ENCODE peak calls at places on chromosomes 3 and 15, in seven cellular contexts. Q, B, Z, W, K, S and X are unnamed samples.

GRCh38 chr3:80533553-80533952 is 765.8 kb upstream of the ROBO1 start:
- DNase-seq in Q (no peak), B (peak; percentile 1), Z (no peak), W (no peak), K (no peak), S (no peak), X (no peak)

GRCh38 chr15:99474041-99474906 is 91.5 kb upstream of the MEF2A start:
- DNase-seq in Q (no peak), B (no peak), Z (no peak), W (no peak), K (no peak), S (no peak), X (peak; percentile 86)

GRCh38 chr3:127612966-127613365 is 14.8 kb downstream of the MCM2 start:
- DNase-seq in Q (no peak), B (peak; percentile 71), Z (no peak), W (no peak), K (no peak), S (no peak), X (no peak)

GRCh38 chr3:13670292-13670691 is 121.4 kb downstream of the FBLN2 start:
- DNase-seq in Q (no peak), B (no peak), Z (no peak), W (no peak), K (no peak), S (no peak), X (no peak)

GRCh38 chr3:197226179-197226578 is 72.2 kb downstream of the DLG1 start:
- DNase-seq in Q (no peak), B (no peak), Z (no peak), W (no peak), K (no peak), S (no peak), X (no peak)

GRCh38 chr3:52891164-52891563 is 6.2 kb downstream of the STIMATE start:
- DNase-seq in Q (no peak), B (no peak), Z (no peak), W (peak; percentile 50), K (no peak), S (no peak), X (no peak)

GRCh38 chr15:52784799-52785671 is 5.1 kb downstream of the ONECUT1 start:
- DNase-seq in Q (no peak), B (no peak), Z (no peak), W (no peak), K (no peak), S (no peak), X (no peak)

GRCh38 chr3:160668454-160668853 is 8.5 kb upstream of the ARL14 start:
- DNase-seq in Q (no peak), B (no peak), Z (no peak), W (no peak), K (no peak), S (no peak), X (no peak)

GRCh38 chr3:144187531-144188230 is 216.1 kb downstream of the DIPK2A start:
- DNase-seq in Q (peak; percentile 25), B (peak; percentile 77), Z (no peak), W (no peak), K (peak; percentile 49), S (peak; percentile 45), X (no peak)

GRCh38 chr3:151328298-151329036 is 882 bp downstream of the P2RY13 start:
- DNase-seq in Q (no peak), B (peak; percentile 59), Z (no peak), W (peak; percentile 35), K (peak; percentile 67), S (peak; percentile 59), X (no peak)

GRCh38 chr3:106167728-106168127 is 298.9 kb upstream of the CBLB start:
- DNase-seq in Q (no peak), B (no peak), Z (no peak), W (no peak), K (no peak), S (no peak), X (no peak)

GRCh38 chr3:66029443-66029842 is 9.3 kb downstream of the MAGI1 start:
- DNase-seq in Q (no peak), B (no peak), Z (no peak), W (no peak), K (peak; percentile 3), S (no peak), X (no peak)